ENCODE peak calls at places on chromosomes 1 and 21, in five cellular contexts. One of them, this sample, is unnamed.

GRCh38 chr1:21266119-21266774 is 24.0 kb downstream of the ECE1 start:
- DNase-seq in colonic mucosa: no peak
- DNase-seq in endothelial cell of umbilical vein: peak
- DNase-seq in breast epithelium: no peak
- DNase-seq in CD4-positive, alpha-beta T cell: no peak
- DNase-seq in this sample: no peak

GRCh38 chr1:41631154-41631553 is 146.7 kb upstream of the EDN2 start:
- DNase-seq in breast epithelium: no peak
- DNase-seq in colonic mucosa: no peak
- DNase-seq in CD4-positive, alpha-beta T cell: no peak
- DNase-seq in endothelial cell of umbilical vein: no peak
- DNase-seq in this sample: no peak

GRCh38 chr1:195979646-195980045 is 628.6 kb downstream of the KCNT2 start:
- DNase-seq in endothelial cell of umbilical vein: no peak
- DNase-seq in colonic mucosa: no peak
- DNase-seq in CD4-positive, alpha-beta T cell: no peak
- DNase-seq in breast epithelium: no peak
- DNase-seq in this sample: no peak

GRCh38 chr1:91014475-91014874 is 7.4 kb downstream of the ZNF644 start:
- DNase-seq in CD4-positive, alpha-beta T cell: no peak
- DNase-seq in endothelial cell of umbilical vein: no peak
- DNase-seq in colonic mucosa: no peak
- DNase-seq in breast epithelium: no peak
- DNase-seq in this sample: peak

GRCh38 chr1:64995316-64995715 is 29.0 kb upstream of the JAK1 start:
- DNase-seq in endothelial cell of umbilical vein: no peak
- DNase-seq in breast epithelium: no peak
- DNase-seq in CD4-positive, alpha-beta T cell: no peak
- DNase-seq in colonic mucosa: no peak
- DNase-seq in this sample: no peak

GRCh38 chr1:75131593-75132420 is 2.4 kb upstream of the LHX8 start:
- DNase-seq in endothelial cell of umbilical vein: no peak
- DNase-seq in breast epithelium: no peak
- DNase-seq in CD4-positive, alpha-beta T cell: no peak
- DNase-seq in colonic mucosa: no peak
- DNase-seq in this sample: no peak

GRCh38 chr21:37460196-37460595 is 93.6 kb downstream of the DYRK1A start:
- DNase-seq in breast epithelium: no peak
- DNase-seq in endothelial cell of umbilical vein: no peak
- DNase-seq in CD4-positive, alpha-beta T cell: no peak
- DNase-seq in colonic mucosa: no peak
- DNase-seq in this sample: no peak

GRCh38 chr1:19169642-19170041 is 40.4 kb downstream of the UBR4 start:
- DNase-seq in colonic mucosa: no peak
- DNase-seq in CD4-positive, alpha-beta T cell: no peak
- DNase-seq in endothelial cell of umbilical vein: no peak
- DNase-seq in breast epithelium: no peak
- DNase-seq in this sample: no peak

GRCh38 chr1:171344473-171344820 is 30.5 kb downstream of the FMO4 start:
- DNase-seq in CD4-positive, alpha-beta T cell: no peak
- DNase-seq in endothelial cell of umbilical vein: no peak
- DNase-seq in colonic mucosa: no peak
- DNase-seq in breast epithelium: no peak
- DNase-seq in this sample: no peak

GRCh38 chr1:227944066-227944930 is 3.4 kb downstream of the WNT9A start:
- DNase-seq in CD4-positive, alpha-beta T cell: no peak
- DNase-seq in breast epithelium: peak
- DNase-seq in endothelial cell of umbilical vein: no peak
- DNase-seq in colonic mucosa: peak
- DNase-seq in this sample: no peak

GRCh38 chr1:153786038-153786790 is 11.0 kb downstream of the SLC27A3 start:
- DNase-seq in colonic mucosa: no peak
- DNase-seq in endothelial cell of umbilical vein: no peak
- DNase-seq in breast epithelium: no peak
- DNase-seq in CD4-positive, alpha-beta T cell: no peak
- DNase-seq in this sample: no peak

GRCh38 chr1:180181048-180181447 is 26.4 kb downstream of the QSOX1 start:
- DNase-seq in CD4-positive, alpha-beta T cell: no peak
- DNase-seq in endothelial cell of umbilical vein: peak
- DNase-seq in breast epithelium: no peak
- DNase-seq in colonic mucosa: no peak
- DNase-seq in this sample: no peak

GRCh38 chr21:41648591-41649031 is 118.2 kb downstream of the RIPK4 start:
- DNase-seq in endothelial cell of umbilical vein: no peak
- DNase-seq in breast epithelium: no peak
- DNase-seq in CD4-positive, alpha-beta T cell: no peak
- DNase-seq in colonic mucosa: no peak
- DNase-seq in this sample: no peak

GRCh38 chr1:221923921-221924598 is 182.2 kb upstream of the DUSP10 start:
- DNase-seq in colonic mucosa: no peak
- DNase-seq in breast epithelium: no peak
- DNase-seq in CD4-positive, alpha-beta T cell: no peak
- DNase-seq in endothelial cell of umbilical vein: no peak
- DNase-seq in this sample: no peak

GRCh38 chr1:174247472-174247871 is 88.2 kb downstream of the RABGAP1L start:
- DNase-seq in colonic mucosa: no peak
- DNase-seq in endothelial cell of umbilical vein: no peak
- DNase-seq in CD4-positive, alpha-beta T cell: no peak
- DNase-seq in breast epithelium: no peak
- DNase-seq in this sample: no peak

GRCh38 chr1:180117764-180118116 is 36.9 kb upstream of the QSOX1 start:
- DNase-seq in colonic mucosa: no peak
- DNase-seq in CD4-positive, alpha-beta T cell: no peak
- DNase-seq in endothelial cell of umbilical vein: no peak
- DNase-seq in breast epithelium: no peak
- DNase-seq in this sample: no peak

GRCh38 chr21:42002421-42002958 is 7.7 kb downstream of the ZBTB21 start:
- DNase-seq in endothelial cell of umbilical vein: no peak
- DNase-seq in breast epithelium: no peak
- DNase-seq in colonic mucosa: no peak
- DNase-seq in CD4-positive, alpha-beta T cell: peak
- DNase-seq in this sample: no peak

GRCh38 chr1:115826642-115827041 is 14.3 kb downstream of the NHLH2 start:
- DNase-seq in colonic mucosa: no peak
- DNase-seq in breast epithelium: no peak
- DNase-seq in endothelial cell of umbilical vein: no peak
- DNase-seq in CD4-positive, alpha-beta T cell: no peak
- DNase-seq in this sample: no peak

GRCh38 chr1:41078616-41079015 is 57.1 kb upstream of the SLFNL1 start:
- DNase-seq in endothelial cell of umbilical vein: peak
- DNase-seq in breast epithelium: no peak
- DNase-seq in CD4-positive, alpha-beta T cell: no peak
- DNase-seq in colonic mucosa: no peak
- DNase-seq in this sample: no peak

GRCh38 chr1:8097077-8097799 is 71.1 kb upstream of the ERRFI1 start:
- DNase-seq in CD4-positive, alpha-beta T cell: no peak
- DNase-seq in breast epithelium: no peak
- DNase-seq in colonic mucosa: peak
- DNase-seq in endothelial cell of umbilical vein: peak
- DNase-seq in this sample: no peak

GRCh38 chr1:170530972-170531757 is 801 bp upstream of the GORAB start:
- DNase-seq in endothelial cell of umbilical vein: peak
- DNase-seq in colonic mucosa: peak
- DNase-seq in CD4-positive, alpha-beta T cell: no peak
- DNase-seq in breast epithelium: no peak
- DNase-seq in this sample: no peak

GRCh38 chr1:150762559-150762958 is 3.0 kb downstream of the CTSS start:
- DNase-seq in breast epithelium: no peak
- DNase-seq in endothelial cell of umbilical vein: no peak
- DNase-seq in CD4-positive, alpha-beta T cell: no peak
- DNase-seq in colonic mucosa: no peak
- DNase-seq in this sample: no peak

GRCh38 chr1:153881764-153882163 is 41.0 kb downstream of the GATAD2B start:
- DNase-seq in colonic mucosa: no peak
- DNase-seq in breast epithelium: no peak
- DNase-seq in endothelial cell of umbilical vein: peak
- DNase-seq in CD4-positive, alpha-beta T cell: no peak
- DNase-seq in this sample: no peak

GRCh38 chr1:44655609-44656008 is 18.7 kb downstream of the TMEM53 start:
- DNase-seq in CD4-positive, alpha-beta T cell: no peak
- DNase-seq in breast epithelium: no peak
- DNase-seq in colonic mucosa: no peak
- DNase-seq in endothelial cell of umbilical vein: peak
- DNase-seq in this sample: no peak

GRCh38 chr1:42456754-42457089 is 379 bp downstream of the PPCS start:
- DNase-seq in endothelial cell of umbilical vein: peak
- DNase-seq in breast epithelium: no peak
- DNase-seq in CD4-positive, alpha-beta T cell: peak
- DNase-seq in colonic mucosa: peak
- DNase-seq in this sample: peak

GRCh38 chr1:42259059-42259738 is 75.8 kb downstream of the FOXJ3 start:
- DNase-seq in CD4-positive, alpha-beta T cell: no peak
- DNase-seq in colonic mucosa: no peak
- DNase-seq in breast epithelium: no peak
- DNase-seq in endothelial cell of umbilical vein: no peak
- DNase-seq in this sample: peak

GRCh38 chr1:169484683-169485426 is 889 bp downstream of the SLC19A2 start:
- DNase-seq in breast epithelium: peak
- DNase-seq in CD4-positive, alpha-beta T cell: no peak
- DNase-seq in colonic mucosa: peak
- DNase-seq in endothelial cell of umbilical vein: peak
- DNase-seq in this sample: peak

GRCh38 chr1:168879906-168880734 is 151.1 kb upstream of the DPT start:
- DNase-seq in endothelial cell of umbilical vein: peak
- DNase-seq in breast epithelium: no peak
- DNase-seq in CD4-positive, alpha-beta T cell: no peak
- DNase-seq in colonic mucosa: peak
- DNase-seq in this sample: no peak

GRCh38 chr21:20999567-21000169 is 1.5 kb downstream of the NCAM2 start:
- DNase-seq in breast epithelium: no peak
- DNase-seq in CD4-positive, alpha-beta T cell: no peak
- DNase-seq in colonic mucosa: peak
- DNase-seq in endothelial cell of umbilical vein: peak
- DNase-seq in this sample: no peak

GRCh38 chr1:61091455-61091854 is 9.1 kb downstream of the NFIA start:
- DNase-seq in endothelial cell of umbilical vein: peak
- DNase-seq in CD4-positive, alpha-beta T cell: no peak
- DNase-seq in breast epithelium: no peak
- DNase-seq in colonic mucosa: no peak
- DNase-seq in this sample: no peak
- H3K27ac ChIP-seq in endothelial cell of umbilical vein: no peak
- H3K27ac ChIP-seq in CD4-positive, alpha-beta T cell: no peak
- H3K27ac ChIP-seq in breast epithelium: no peak
- H3K27ac ChIP-seq in colonic mucosa: no peak
- H3K27ac ChIP-seq in this sample: peak

DNA sequence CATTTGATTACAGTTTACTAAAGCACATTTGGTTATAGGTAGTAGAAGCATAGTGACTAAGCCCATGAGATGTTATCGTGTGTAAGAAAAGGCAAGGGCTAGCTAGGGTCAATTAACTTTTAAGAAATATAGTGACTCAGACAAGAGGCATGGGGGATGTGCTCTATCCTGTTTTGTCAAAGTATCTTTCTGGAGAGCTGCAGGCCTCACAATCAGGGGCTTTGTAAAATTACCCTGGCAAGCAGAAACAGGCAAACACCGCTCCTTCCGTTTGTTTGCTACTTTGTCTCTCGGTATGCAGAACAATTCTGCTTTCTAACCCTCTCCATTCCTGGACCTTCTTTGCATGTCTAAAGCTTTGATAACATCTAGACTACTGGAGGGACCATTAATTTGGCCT is 26.0 kb upstream of the ZNF697 start:
- DNase-seq in breast epithelium: no peak
- DNase-seq in CD4-positive, alpha-beta T cell: no peak
- DNase-seq in colonic mucosa: no peak
- DNase-seq in endothelial cell of umbilical vein: peak
- DNase-seq in this sample: no peak
- H3K27ac ChIP-seq in breast epithelium: peak
- H3K27ac ChIP-seq in CD4-positive, alpha-beta T cell: no peak
- H3K27ac ChIP-seq in colonic mucosa: no peak
- H3K27ac ChIP-seq in endothelial cell of umbilical vein: peak
- H3K27ac ChIP-seq in this sample: no peak

DNA sequence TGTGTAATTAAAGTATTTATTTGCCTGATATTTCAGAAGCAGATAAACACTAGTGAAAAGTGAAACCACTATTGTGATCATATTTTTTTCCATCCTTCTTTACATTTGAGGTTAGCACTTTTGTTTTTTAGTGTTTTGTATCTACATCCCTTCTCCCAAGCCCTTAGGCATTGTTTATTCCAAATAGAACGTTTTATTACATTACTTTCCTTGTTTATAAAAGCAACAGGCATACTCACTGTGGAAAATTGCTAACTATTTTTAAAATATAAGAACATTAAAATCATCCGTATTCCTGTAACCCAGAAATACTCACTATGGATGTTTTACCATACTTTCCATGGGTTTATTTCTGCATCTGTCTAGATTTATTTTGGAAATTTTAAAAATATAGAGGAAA is 103.8 kb downstream of the POFUT2 start:
- DNase-seq in colonic mucosa: no peak
- DNase-seq in breast epithelium: no peak
- DNase-seq in endothelial cell of umbilical vein: no peak
- DNase-seq in CD4-positive, alpha-beta T cell: no peak
- DNase-seq in this sample: no peak
- H3K27ac ChIP-seq in colonic mucosa: no peak
- H3K27ac ChIP-seq in breast epithelium: no peak
- H3K27ac ChIP-seq in endothelial cell of umbilical vein: no peak
- H3K27ac ChIP-seq in CD4-positive, alpha-beta T cell: no peak
- H3K27ac ChIP-seq in this sample: no peak

GRCh38 chr1:110638062-110638461 is 31.9 kb upstream of the KCNA2 start:
- DNase-seq in colonic mucosa: no peak
- DNase-seq in endothelial cell of umbilical vein: no peak
- DNase-seq in CD4-positive, alpha-beta T cell: no peak
- DNase-seq in breast epithelium: no peak
- DNase-seq in this sample: no peak

GRCh38 chr1:110636149-110636935 is 30.2 kb upstream of the KCNA2 start:
- DNase-seq in breast epithelium: no peak
- DNase-seq in endothelial cell of umbilical vein: no peak
- DNase-seq in colonic mucosa: no peak
- DNase-seq in CD4-positive, alpha-beta T cell: peak
- DNase-seq in this sample: no peak

GRCh38 chr1:110637475-110637874 is 31.3 kb upstream of the KCNA2 start:
- DNase-seq in endothelial cell of umbilical vein: no peak
- DNase-seq in CD4-positive, alpha-beta T cell: no peak
- DNase-seq in breast epithelium: no peak
- DNase-seq in colonic mucosa: no peak
- DNase-seq in this sample: no peak

GRCh38 chr1:110638556-110638955 is 32.4 kb upstream of the KCNA2 start:
- DNase-seq in endothelial cell of umbilical vein: no peak
- DNase-seq in breast epithelium: no peak
- DNase-seq in CD4-positive, alpha-beta T cell: no peak
- DNase-seq in colonic mucosa: no peak
- DNase-seq in this sample: no peak

DNA sequence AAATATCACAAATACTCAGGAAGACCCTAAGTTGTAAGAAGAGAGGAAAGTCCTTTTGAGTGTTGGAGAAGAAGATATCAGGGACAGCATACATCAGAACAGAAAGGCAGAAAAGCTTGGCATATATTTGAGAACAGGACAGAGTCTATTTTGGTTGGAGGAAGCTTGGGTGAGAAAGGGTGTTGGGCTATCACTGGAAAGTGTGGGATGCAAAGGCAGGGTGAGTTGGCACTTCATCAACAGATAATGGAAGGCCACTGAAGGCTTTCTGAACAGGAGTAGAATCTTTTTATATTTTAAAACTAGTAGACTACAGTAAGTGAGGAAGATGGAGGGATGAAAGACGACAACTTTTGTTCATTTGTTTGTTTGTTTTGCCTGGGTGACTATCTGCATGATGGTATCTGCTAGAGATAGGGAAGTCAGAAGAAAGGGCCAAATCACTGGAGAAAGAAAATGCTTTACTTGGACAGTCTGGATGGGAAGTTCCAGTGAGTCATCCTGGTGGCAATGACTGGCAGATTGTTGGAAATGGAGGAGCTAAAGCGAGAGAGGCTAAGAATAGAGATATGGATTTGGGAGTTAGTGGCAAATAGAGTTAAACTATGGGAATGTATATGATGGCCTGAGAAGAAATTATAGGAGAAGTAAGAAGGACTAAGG is 33.7 kb upstream of the KCNA2 start:
- DNase-seq in CD4-positive, alpha-beta T cell: no peak
- DNase-seq in colonic mucosa: no peak
- DNase-seq in breast epithelium: no peak
- DNase-seq in endothelial cell of umbilical vein: no peak
- DNase-seq in this sample: no peak
- H3K27ac ChIP-seq in CD4-positive, alpha-beta T cell: no peak
- H3K27ac ChIP-seq in colonic mucosa: no peak
- H3K27ac ChIP-seq in breast epithelium: no peak
- H3K27ac ChIP-seq in endothelial cell of umbilical vein: no peak
- H3K27ac ChIP-seq in this sample: no peak

This sample was measured in substantia nigra.